ENCODE peak calls at places on chromosomes 7 and 10, in five cellular contexts. O, I, R, X and Y are unnamed samples. For H3K4me1, the result is how much of the 10 kb centered on the place peaks cover.

GRCh38 chr7:117375380-117375779 is 51.9 kb downstream of the ASZ1 start:
- DNase-seq in O (no peak), X (no peak), I (no peak), R (peak), Y (no peak)

GRCh38 chr7:22094413-22095304 is 149.0 kb upstream of the CDCA7L start:
- DNase-seq in X (no peak), R (no peak), I (no peak), O (no peak), Y (no peak)

GRCh38 chr7:75888464-75889222 is 9.8 kb downstream of the RHBDD2 start:
- DNase-seq in I (no peak), O (peak), R (no peak), X (no peak), Y (no peak)

GRCh38 chr10:4051011-4051407 is 266.0 kb upstream of the KLF6 start:
- DNase-seq in R (no peak), I (no peak), X (no peak), O (no peak), Y (peak)

GRCh38 chr10:86299562-86299961 is 67.0 kb downstream of the GRID1 start:
- DNase-seq in O (no peak), R (no peak), X (no peak), I (no peak), Y (no peak)

GRCh38 chr10:50397312-50398140 is 146.2 kb upstream of the ASAH2 start:
- DNase-seq in O (no peak), I (no peak), X (no peak), R (no peak), Y (no peak)

GRCh38 chr7:158809596-158809995 is 19.7 kb downstream of the ESYT2 start:
- DNase-seq in X (no peak), O (no peak), I (no peak), R (no peak), Y (no peak)

GRCh38 chr7:144407266-144407931 is 3.9 kb upstream of the NOBOX start:
- DNase-seq in R (peak), I (no peak), O (no peak), X (no peak), Y (no peak)

GRCh38 chr7:46352335-46352954 is 431.4 kb upstream of the IGFBP3 start:
- DNase-seq in X (peak), O (no peak), I (peak), R (peak), Y (peak)

GRCh38 chr7:41247128-41247865 is 455.6 kb downstream of the INHBA start:
- DNase-seq in O (no peak), R (peak), I (no peak), X (no peak), Y (no peak)

GRCh38 chr10:75405201-75406143 is 3.9 kb upstream of the ZNF503 start:
- DNase-seq in X (peak), O (peak), R (peak), I (no peak), Y (peak)

GRCh38 chr10:132163278-132163765 is 23.4 kb upstream of the DPYSL4 start:
- DNase-seq in O (peak), X (no peak), I (peak), R (peak), Y (no peak)

GRCh38 chr10:100730739-100731602 is 14.4 kb upstream of the PAX2 start:
- DNase-seq in X (peak), O (no peak), I (peak), R (no peak), Y (no peak)

GRCh38 chr10:101053516-101053915 is 8.3 kb upstream of the KAZALD1 start:
- DNase-seq in X (no peak), O (no peak), I (no peak), R (peak), Y (no peak)

GRCh38 chr10:60309371-60309770 is 80.3 kb downstream of the ANK3 start:
- DNase-seq in O (no peak), X (no peak), I (no peak), R (no peak), Y (no peak)

GRCh38 chr10:93222211-93222754 is 148.6 kb downstream of the CYP26A1 start:
- DNase-seq in R (no peak), O (no peak), X (no peak), I (no peak), Y (no peak)

GRCh38 chr10:78281627-78282026 is 248.0 kb downstream of the RPS24 start:
- DNase-seq in R (no peak), I (no peak), O (no peak), X (no peak), Y (no peak)

GRCh38 chr10:73953665-73954064 is 42.7 kb downstream of the PLAU start:
- DNase-seq in X (no peak), O (no peak), I (peak), R (no peak), Y (no peak)

GRCh38 chr7:113209449-113210203 is 91.3 kb upstream of the SMIM30 start:
- DNase-seq in R (no peak), I (no peak), X (no peak), O (no peak), Y (no peak)

GRCh38 chr7:100914208-100914878 is 18.7 kb upstream of the ACHE start:
- DNase-seq in O (no peak), X (no peak), R (peak), I (no peak), Y (no peak)

GRCh38 chr7:3787717-3788311 is 486.8 kb downstream of the SDK1 start:
- DNase-seq in R (no peak), O (peak), X (no peak), I (no peak), Y (peak)

GRCh38 chr10:46020871-46021553 is 9.4 kb downstream of the NCOA4 start:
- DNase-seq in R (no peak), O (no peak), I (no peak), X (no peak), Y (no peak)

GRCh38 chr7:13312327-13312726 is 624.9 kb downstream of the ARL4A start:
- DNase-seq in R (peak), I (peak), O (no peak), X (no peak), Y (no peak)

GRCh38 chr7:158272091-158272490 is 315.5 kb downstream of the PTPRN2 start:
- DNase-seq in I (no peak), R (no peak), X (no peak), O (no peak), Y (no peak)

GRCh38 chr7:121107923-121108498 is 119.5 kb downstream of the CPED1 start:
- DNase-seq in R (peak), X (peak), O (no peak), I (no peak), Y (no peak)

GRCh38 chr10:7397636-7398035 is 13.2 kb downstream of the SFMBT2 start:
- DNase-seq in O (no peak), I (no peak), R (no peak), X (no peak), Y (peak)

GRCh38 chr7:139827042-139827441 is 2.0 kb upstream of the TBXAS1 start:
- DNase-seq in R (peak), I (no peak), X (no peak), O (no peak), Y (no peak)

GRCh38 chr7:132422502-132423101 is 153.7 kb downstream of the PLXNA4 start:
- DNase-seq in X (peak), O (no peak), R (peak), I (no peak), Y (no peak)

GRCh38 chr7:153382591-153383225 is 623.2 kb downstream of the ACTR3B start:
- DNase-seq in O (no peak), R (no peak), X (no peak), I (no peak), Y (no peak)

GRCh38 chr7:69903410-69903809 is 305.1 kb downstream of the AUTS2 start:
- DNase-seq in R (no peak), O (no peak), X (no peak), I (no peak), Y (no peak)

GRCh38 chr10:127148066-127148932 is 48.1 kb downstream of the INSYN2A start:
- DNase-seq in X (no peak), R (peak), I (no peak), O (no peak), Y (no peak)

GRCh38 chr10:30438016-30438850 is 4.2 kb downstream of the MAP3K8 start:
- DNase-seq in R (no peak), O (no peak), X (no peak), I (no peak), Y (no peak)
- H3K4me1 ChIP-seq in R (under half), O (half or more), X (under half), I (under half), Y (under half)

GRCh38 chr10:113131611-113132330 is 181.7 kb downstream of the TCF7L2 start:
- DNase-seq in X (no peak), I (no peak), O (no peak), R (no peak), Y (no peak)
- H3K4me1 ChIP-seq in X (under half), I (under half), O (under half), R (under half), Y (under half)

GRCh38 chr10:32338262-32338661 is 8.7 kb downstream of the EPC1 start:
- DNase-seq in I (no peak), R (no peak), X (no peak), O (no peak), Y (no peak)
- H3K4me1 ChIP-seq in I (under half), R (under half), X (under half), O (half or more), Y (under half)

DNA sequence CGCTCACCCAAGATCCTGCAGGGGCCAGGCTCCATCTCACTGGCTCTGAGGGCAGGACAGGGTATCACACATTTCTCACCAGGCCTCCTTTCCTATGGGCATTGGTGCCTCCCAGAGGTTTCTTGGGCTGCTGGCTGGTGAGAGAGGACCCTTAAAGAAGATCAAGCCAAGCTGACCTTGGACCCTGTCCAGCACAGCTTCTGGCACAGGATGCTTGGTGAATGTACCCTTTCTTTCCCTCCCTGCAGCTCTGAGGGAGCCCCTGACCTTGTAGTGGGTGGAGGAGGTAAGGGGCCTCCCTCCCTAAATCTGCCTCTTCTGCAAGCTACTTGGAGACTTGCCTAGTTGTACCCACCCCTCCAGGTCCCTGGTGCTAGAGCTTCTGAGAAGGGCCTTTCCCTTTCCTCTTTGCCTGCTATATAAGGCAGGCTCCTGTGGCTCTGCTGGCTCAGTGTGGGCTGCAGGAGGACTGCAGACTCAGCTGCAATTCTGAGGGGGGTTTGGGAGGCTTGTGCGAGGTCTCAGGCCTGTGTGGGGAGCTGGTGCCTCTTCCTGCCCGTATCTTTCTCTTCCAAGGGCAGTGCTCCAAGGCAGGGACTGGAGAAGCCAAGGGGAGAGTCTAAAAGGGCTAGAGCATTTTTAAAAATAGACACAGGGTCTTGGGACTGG is 11.8 kb upstream of the TRIM8 start:
- DNase-seq in X (peak), O (peak), R (no peak), I (no peak), Y (peak)
- H3K4me1 ChIP-seq in X (half or more), O (half or more), R (half or more), I (under half), Y (under half)

GRCh38 chr10:69234447-69234846 is 14.3 kb downstream of the HKDC1 start:
- DNase-seq in O (no peak), X (no peak), R (no peak), I (no peak), Y (no peak)
- H3K4me1 ChIP-seq in O (under half), X (under half), R (under half), I (under half), Y (under half)

DNA sequence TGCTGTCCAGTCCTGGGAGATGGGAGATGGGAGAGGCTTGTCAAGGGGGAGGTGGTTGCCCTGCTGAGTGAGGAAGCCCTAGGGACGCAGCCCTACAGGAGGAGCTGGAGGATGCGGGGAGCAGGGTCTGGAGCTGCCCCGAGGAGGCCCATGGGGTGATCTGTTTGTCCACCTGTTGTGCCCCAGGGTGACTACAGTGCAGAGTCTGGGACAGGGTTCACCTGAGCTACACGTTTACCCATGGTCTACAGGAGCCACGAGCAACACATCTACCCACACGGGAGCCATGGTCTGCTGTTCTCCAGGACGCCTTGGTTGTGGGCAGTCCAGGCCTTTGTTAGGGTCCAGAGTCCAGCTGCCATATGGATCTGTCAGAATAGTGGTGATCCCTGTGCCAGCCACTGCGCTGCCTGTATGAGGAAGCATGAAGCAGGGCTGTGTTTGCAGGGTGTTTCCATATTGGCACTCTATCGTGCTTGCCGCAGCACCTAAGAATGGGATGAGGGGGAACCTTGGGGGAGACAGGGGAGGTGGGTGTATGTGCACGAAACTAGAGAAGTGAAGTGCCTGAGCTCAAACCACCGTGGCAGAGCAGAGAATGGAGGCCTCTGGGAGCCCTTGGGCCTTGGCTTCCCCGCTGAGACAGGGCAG is 23.7 kb downstream of the ZNF775 start:
- DNase-seq in R (no peak), X (peak), I (no peak), O (no peak), Y (no peak)
- H3K4me1 ChIP-seq in R (under half), X (under half), I (under half), O (under half), Y (under half)

GRCh38 chr7:130904792-130905191 is 170.8 kb upstream of the KLF14 start:
- DNase-seq in R (peak), O (no peak), X (no peak), I (no peak), Y (no peak)
- H3K4me1 ChIP-seq in R (half or more), O (half or more), X (under half), I (under half), Y (under half)

GRCh38 chr10:125148021-125148439 is 12.3 kb downstream of the CTBP2 start:
- DNase-seq in I (peak), O (no peak), R (no peak), X (peak), Y (peak)
- H3K4me1 ChIP-seq in I (under half), O (half or more), R (under half), X (half or more), Y (under half)

GRCh38 chr7:15561840-15562239 is at the start of gene AGMO:
- DNase-seq in I (no peak), O (no peak), X (peak), R (peak), Y (peak)

GRCh38 chr7:15566476-15566875 is 4.7 kb upstream of the AGMO start:
- DNase-seq in I (no peak), R (no peak), O (no peak), X (no peak), Y (no peak)

GRCh38 chr7:15567036-15567435 is 5.2 kb upstream of the AGMO start:
- DNase-seq in I (no peak), X (no peak), R (no peak), O (no peak), Y (no peak)

GRCh38 chr7:15571303-15571878 is 9.6 kb upstream of the AGMO start:
- DNase-seq in X (no peak), I (no peak), R (peak), O (no peak), Y (no peak)

DNA sequence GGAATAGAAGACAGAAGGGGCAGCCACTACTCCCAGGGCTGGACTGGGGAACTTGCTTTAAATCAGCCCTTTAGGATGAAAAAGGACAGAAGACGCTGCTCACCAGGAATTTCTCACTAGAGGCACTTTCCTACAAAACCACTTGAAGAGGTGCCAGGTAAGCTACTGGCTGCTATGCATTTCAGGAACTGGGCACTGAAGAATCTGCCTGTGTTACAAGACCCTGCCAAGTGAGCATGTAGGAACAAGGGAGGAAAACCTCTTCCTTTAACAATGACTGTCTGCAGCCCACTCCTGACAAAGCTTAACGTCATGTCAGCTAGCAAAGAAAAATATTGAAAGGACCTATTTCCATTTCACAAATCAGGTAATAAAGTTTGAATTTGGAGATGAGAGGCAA is 5.8 kb upstream of the AGMO start:
- DNase-seq in O (no peak), X (no peak), I (no peak), R (no peak), Y (no peak)
- H3K4me1 ChIP-seq in O (under half), X (under half), I (under half), R (under half), Y (under half)

GRCh38 chr7:50660040-50660829 is 95.0 kb upstream of the DDC start:
- DNase-seq in R (no peak), I (peak), X (no peak), O (peak), Y (peak)

GRCh38 chr7:50657912-50658311 is 92.7 kb upstream of the DDC start:
- DNase-seq in O (no peak), X (no peak), I (no peak), R (no peak), Y (no peak)

GRCh38 chr7:50660830-50661175 is 95.6 kb upstream of the DDC start:
- DNase-seq in R (no peak), I (no peak), X (no peak), O (no peak), Y (no peak)

GRCh38 chr7:50658696-50659095 is 93.5 kb upstream of the DDC start:
- DNase-seq in O (no peak), I (no peak), X (no peak), R (no peak), Y (no peak)

GRCh38 chr7:50659329-50659965 is 94.2 kb upstream of the DDC start:
- DNase-seq in O (no peak), R (no peak), X (no peak), I (no peak), Y (no peak)
- H3K4me1 ChIP-seq in O (half or more), R (under half), X (under half), I (under half), Y (under half)